ENCODE peak calls at places on chromosomes 16 and 17, in five cellular contexts. One of them, this sample, is unnamed.

GRCh38 chr16:82660078-82660645 is 33.4 kb downstream of the CDH13 start:
- DNase-seq in HL-60: no peak
- DNase-seq in GM12892: no peak
- DNase-seq in sigmoid colon: no peak
- DNase-seq in stomach: no peak
- DNase-seq in this sample: peak

GRCh38 chr16:12398029-12398735 is 405.5 kb downstream of the CPPED1 start:
- DNase-seq in HL-60: no peak
- DNase-seq in sigmoid colon: no peak
- DNase-seq in stomach: no peak
- DNase-seq in GM12892: no peak
- DNase-seq in this sample: no peak

GRCh38 chr16:22240023-22240697 is 34.1 kb downstream of the EEF2K start:
- DNase-seq in GM12892: no peak
- DNase-seq in stomach: no peak
- DNase-seq in HL-60: no peak
- DNase-seq in sigmoid colon: no peak
- DNase-seq in this sample: no peak

GRCh38 chr17:71412803-71413202 is 708.0 kb upstream of the SOX9 start:
- DNase-seq in sigmoid colon: no peak
- DNase-seq in HL-60: no peak
- DNase-seq in GM12892: no peak
- DNase-seq in stomach: no peak
- DNase-seq in this sample: no peak

GRCh38 chr16:88888057-88888777 is 21.8 kb upstream of the PABPN1L start:
- DNase-seq in HL-60: no peak
- DNase-seq in stomach: no peak
- DNase-seq in sigmoid colon: no peak
- DNase-seq in GM12892: no peak
- DNase-seq in this sample: no peak

GRCh38 chr16:86914850-86915717 is 336.7 kb downstream of the FOXL1 start:
- DNase-seq in sigmoid colon: no peak
- DNase-seq in stomach: no peak
- DNase-seq in GM12892: no peak
- DNase-seq in HL-60: no peak
- DNase-seq in this sample: no peak

GRCh38 chr16:84340305-84341040 is 27.9 kb upstream of the ATP2C2 start:
- DNase-seq in stomach: no peak
- DNase-seq in sigmoid colon: no peak
- DNase-seq in GM12892: no peak
- DNase-seq in HL-60: peak
- DNase-seq in this sample: no peak

GRCh38 chr16:4663756-4664465 is 29.5 kb upstream of the NUDT16L1 start:
- DNase-seq in stomach: peak
- DNase-seq in GM12892: no peak
- DNase-seq in HL-60: peak
- DNase-seq in sigmoid colon: peak
- DNase-seq in this sample: peak

GRCh38 chr16:78240459-78241222 is 141.2 kb downstream of the WWOX start:
- DNase-seq in GM12892: no peak
- DNase-seq in sigmoid colon: no peak
- DNase-seq in HL-60: no peak
- DNase-seq in stomach: peak
- DNase-seq in this sample: no peak

GRCh38 chr16:4097826-4098240 is 18.4 kb downstream of the ADCY9 start:
- DNase-seq in GM12892: no peak
- DNase-seq in sigmoid colon: no peak
- DNase-seq in stomach: no peak
- DNase-seq in HL-60: no peak
- DNase-seq in this sample: no peak

GRCh38 chr16:77212736-77213541 is 13.7 kb downstream of the SYCE1L start:
- DNase-seq in sigmoid colon: peak
- DNase-seq in GM12892: peak
- DNase-seq in stomach: peak
- DNase-seq in HL-60: peak
- DNase-seq in this sample: peak

GRCh38 chr17:59423137-59423703 is 91.8 kb downstream of the YPEL2 start:
- DNase-seq in stomach: no peak
- DNase-seq in GM12892: no peak
- DNase-seq in HL-60: no peak
- DNase-seq in sigmoid colon: peak
- DNase-seq in this sample: no peak

GRCh38 chr16:2205104-2205966 is at the start of gene MLST8:
- DNase-seq in HL-60: peak
- DNase-seq in stomach: peak
- DNase-seq in GM12892: peak
- DNase-seq in sigmoid colon: peak
- DNase-seq in this sample: peak

GRCh38 chr17:60392845-60393702 is 1.1 kb upstream of the USP32 start:
- DNase-seq in stomach: peak
- DNase-seq in HL-60: peak
- DNase-seq in GM12892: no peak
- DNase-seq in sigmoid colon: peak
- DNase-seq in this sample: peak

GRCh38 chr17:16886655-16887322 is 85.1 kb downstream of the TNFRSF13B start:
- DNase-seq in stomach: no peak
- DNase-seq in HL-60: no peak
- DNase-seq in sigmoid colon: no peak
- DNase-seq in GM12892: no peak
- DNase-seq in this sample: no peak

GRCh38 chr17:63843387-63844292 is 1.2 kb upstream of the SMARCD2 start:
- DNase-seq in stomach: peak
- DNase-seq in sigmoid colon: peak
- DNase-seq in HL-60: peak
- DNase-seq in GM12892: peak
- DNase-seq in this sample: no peak

GRCh38 chr16:58684354-58685083 is at the start of gene SLC38A7:
- DNase-seq in HL-60: peak
- DNase-seq in stomach: peak
- DNase-seq in sigmoid colon: peak
- DNase-seq in GM12892: peak
- DNase-seq in this sample: peak

GRCh38 chr16:58002936-58003335 is 1.7 kb downstream of the USB1 start:
- DNase-seq in GM12892: no peak
- DNase-seq in sigmoid colon: no peak
- DNase-seq in stomach: no peak
- DNase-seq in HL-60: no peak
- DNase-seq in this sample: no peak

GRCh38 chr17:3030096-3030495 is 33.3 kb downstream of the OR1D5 start:
- DNase-seq in sigmoid colon: no peak
- DNase-seq in GM12892: no peak
- DNase-seq in HL-60: no peak
- DNase-seq in stomach: no peak
- DNase-seq in this sample: peak

GRCh38 chr16:10765772-10766171 is 22.1 kb downstream of the NUBP1 start:
- DNase-seq in sigmoid colon: no peak
- DNase-seq in stomach: no peak
- DNase-seq in HL-60: no peak
- DNase-seq in GM12892: peak
- DNase-seq in this sample: no peak

GRCh38 chr17:51342257-51342656 is 81.9 kb downstream of the UTP18 start:
- DNase-seq in GM12892: no peak
- DNase-seq in HL-60: no peak
- DNase-seq in sigmoid colon: no peak
- DNase-seq in stomach: no peak
- DNase-seq in this sample: no peak

GRCh38 chr16:85046957-85047866 is 19.6 kb downstream of the KIAA0513 start:
- DNase-seq in stomach: peak
- DNase-seq in GM12892: no peak
- DNase-seq in sigmoid colon: no peak
- DNase-seq in HL-60: no peak
- DNase-seq in this sample: peak

DNA sequence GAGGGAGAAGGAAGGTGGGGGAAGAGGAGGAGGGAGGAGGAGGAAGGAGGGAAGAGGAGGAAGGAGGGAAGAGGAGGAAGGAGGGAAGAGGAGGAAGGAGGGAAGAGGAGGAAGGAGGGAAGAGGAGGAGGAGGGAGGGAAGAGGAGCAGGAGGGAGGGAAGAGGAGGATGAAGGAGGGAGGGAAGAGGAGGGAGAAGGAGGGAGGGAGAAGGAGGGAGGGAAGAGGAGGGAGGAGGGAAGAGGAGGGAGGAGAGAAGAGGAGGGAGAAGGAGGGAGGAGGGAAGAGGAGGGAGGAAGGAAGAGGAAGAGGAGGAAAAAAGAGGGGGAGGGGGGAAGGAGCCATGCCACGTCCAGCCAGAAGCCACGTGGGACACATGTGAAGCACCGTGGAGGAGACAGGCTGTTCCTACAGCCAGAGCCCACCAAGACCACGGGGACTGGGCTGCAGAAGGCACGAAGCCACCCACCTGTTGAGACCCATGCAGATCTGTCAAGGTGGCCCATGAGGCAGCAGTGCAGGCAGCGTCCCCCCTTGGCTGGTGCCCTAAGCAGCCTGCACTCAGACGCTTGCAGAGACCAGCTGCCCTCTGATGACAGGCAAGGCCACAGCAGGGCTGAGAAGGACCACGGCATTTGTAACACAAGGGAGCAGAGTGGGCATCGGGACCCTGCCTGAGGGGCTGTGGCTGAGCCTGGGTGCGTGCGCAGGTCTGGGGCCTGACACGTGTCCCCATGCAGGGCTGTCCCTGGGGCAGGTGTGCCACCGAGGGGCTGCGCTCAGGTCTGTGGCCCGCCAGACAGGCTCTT is 10.3 kb downstream of the NDUFAF8 start:
- DNase-seq in sigmoid colon: no peak
- DNase-seq in HL-60: no peak
- DNase-seq in GM12892: no peak
- DNase-seq in stomach: no peak
- DNase-seq in this sample: no peak
- TF ChIP-seq POLR2AphosphoS5 in sigmoid colon: no peak
- TF ChIP-seq POLR2AphosphoS5 in HL-60: no peak
- TF ChIP-seq POLR2AphosphoS5 in GM12892: peak
- TF ChIP-seq POLR2AphosphoS5 in stomach: no peak
- TF ChIP-seq POLR2AphosphoS5 in this sample: no peak

GRCh38 chr17:40095356-40095943 is 4.9 kb downstream of the NR1D1 start:
- DNase-seq in HL-60: no peak
- DNase-seq in GM12892: no peak
- DNase-seq in stomach: peak
- DNase-seq in sigmoid colon: peak
- DNase-seq in this sample: no peak

GRCh38 chr17:40093005-40093579 is 7.3 kb downstream of the NR1D1 start:
- DNase-seq in stomach: no peak
- DNase-seq in GM12892: no peak
- DNase-seq in HL-60: no peak
- DNase-seq in sigmoid colon: no peak
- DNase-seq in this sample: no peak

GRCh38 chr17:40092581-40092980 is 7.8 kb downstream of the NR1D1 start:
- DNase-seq in HL-60: no peak
- DNase-seq in GM12892: no peak
- DNase-seq in stomach: no peak
- DNase-seq in sigmoid colon: no peak
- DNase-seq in this sample: no peak

GRCh38 chr17:40094874-40095273 is 5.5 kb downstream of the NR1D1 start:
- DNase-seq in HL-60: no peak
- DNase-seq in sigmoid colon: peak
- DNase-seq in GM12892: no peak
- DNase-seq in stomach: no peak
- DNase-seq in this sample: no peak

DNA sequence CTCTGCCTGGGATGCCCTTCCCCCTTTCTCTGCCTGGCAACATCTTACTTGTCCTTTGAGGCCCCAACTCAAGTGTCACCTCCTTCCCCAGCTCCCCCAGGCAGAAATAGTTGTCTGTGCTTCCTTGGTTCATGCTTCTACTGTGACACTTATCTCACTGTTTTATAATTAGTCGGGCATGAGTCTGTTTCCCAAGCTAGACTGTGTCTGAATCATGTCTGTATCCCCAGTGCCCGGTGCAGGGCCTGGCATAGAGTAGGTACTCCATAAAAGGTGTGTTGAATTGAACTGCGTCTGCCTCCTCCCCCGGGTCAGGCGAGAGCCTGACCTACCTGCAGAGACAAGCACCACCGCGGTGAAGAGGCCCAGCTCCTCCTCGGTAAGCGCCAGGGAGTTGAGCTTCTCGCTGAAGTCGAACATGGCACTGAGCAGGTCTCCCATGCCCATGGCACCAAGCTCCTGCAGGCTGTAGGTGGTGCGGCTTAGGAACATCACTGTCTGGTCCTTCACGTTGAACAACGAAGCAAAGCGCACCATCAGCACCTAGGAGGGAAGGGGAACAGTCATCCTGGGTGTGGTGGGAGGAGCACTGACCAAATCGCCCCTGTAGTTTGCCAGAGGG is 6.7 kb downstream of the NR1D1 start:
- DNase-seq in stomach: no peak
- DNase-seq in GM12892: no peak
- DNase-seq in sigmoid colon: peak
- DNase-seq in HL-60: no peak
- DNase-seq in this sample: no peak
- TF ChIP-seq POLR2AphosphoS5 in stomach: no peak
- TF ChIP-seq POLR2AphosphoS5 in GM12892: no peak
- TF ChIP-seq POLR2AphosphoS5 in sigmoid colon: peak
- TF ChIP-seq POLR2AphosphoS5 in HL-60: no peak
- TF ChIP-seq POLR2AphosphoS5 in this sample: peak

GRCh38 chr17:57502696-57503307 is 242.3 kb downstream of the CCDC182 start:
- DNase-seq in GM12892: no peak
- DNase-seq in HL-60: no peak
- DNase-seq in stomach: no peak
- DNase-seq in sigmoid colon: no peak
- DNase-seq in this sample: no peak
- TF ChIP-seq POLR2AphosphoS5 in GM12892: no peak
- TF ChIP-seq POLR2AphosphoS5 in HL-60: no peak
- TF ChIP-seq POLR2AphosphoS5 in stomach: no peak
- TF ChIP-seq POLR2AphosphoS5 in sigmoid colon: no peak
- TF ChIP-seq POLR2AphosphoS5 in this sample: no peak

DNA sequence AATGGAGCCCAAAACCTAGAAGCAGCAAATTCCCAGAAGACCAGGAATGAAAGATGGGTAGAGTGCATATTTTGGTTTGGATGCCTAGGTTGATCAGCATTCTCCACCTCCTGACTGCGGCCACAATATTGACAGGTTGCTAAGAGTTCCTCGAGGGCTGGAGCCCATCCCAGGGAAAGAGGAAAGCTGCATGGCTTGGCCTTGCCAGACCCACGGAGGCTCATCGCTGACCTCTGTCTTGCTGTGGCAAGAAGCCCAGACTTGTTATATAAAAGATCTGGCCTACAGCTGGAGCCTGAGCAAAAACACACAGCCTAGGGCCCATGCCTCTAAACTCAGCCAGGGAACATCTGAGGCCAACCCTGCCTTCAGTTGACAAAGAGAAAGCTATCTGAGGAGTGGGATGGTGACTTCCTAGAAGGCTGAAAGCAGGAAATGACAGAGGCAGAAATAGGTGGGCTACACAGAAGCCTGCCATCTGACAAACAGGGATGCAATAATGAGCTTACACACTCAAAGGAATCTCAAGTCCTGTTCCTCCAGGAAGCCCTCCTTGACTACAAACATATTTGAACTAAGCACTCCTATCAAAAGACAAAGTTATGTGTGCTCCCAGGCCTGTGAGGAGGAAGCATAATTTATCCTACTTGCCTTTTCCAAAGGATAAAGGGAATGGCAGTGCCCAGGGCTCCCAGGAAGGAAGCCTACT is 22.5 kb upstream of the SLC35B1 start:
- DNase-seq in sigmoid colon: peak
- DNase-seq in GM12892: no peak
- DNase-seq in stomach: peak
- DNase-seq in HL-60: no peak
- DNase-seq in this sample: no peak
- TF ChIP-seq POLR2AphosphoS5 in sigmoid colon: peak
- TF ChIP-seq POLR2AphosphoS5 in GM12892: no peak
- TF ChIP-seq POLR2AphosphoS5 in stomach: peak
- TF ChIP-seq POLR2AphosphoS5 in HL-60: no peak
- TF ChIP-seq POLR2AphosphoS5 in this sample: no peak

GRCh38 chr16:70676571-70677498 is 9.0 kb downstream of the MTSS2 start:
- DNase-seq in GM12892: no peak
- DNase-seq in HL-60: no peak
- DNase-seq in stomach: no peak
- DNase-seq in sigmoid colon: peak
- DNase-seq in this sample: no peak
- TF ChIP-seq POLR2AphosphoS5 in GM12892: no peak
- TF ChIP-seq POLR2AphosphoS5 in HL-60: no peak
- TF ChIP-seq POLR2AphosphoS5 in stomach: no peak
- TF ChIP-seq POLR2AphosphoS5 in sigmoid colon: no peak
- TF ChIP-seq POLR2AphosphoS5 in this sample: no peak